ENCODE peak calls at places on chromosomes 6 and 20, in five cellular contexts. X is heart left ventricle, G is BJ, O is GM06990, L is HCT116. P is an unnamed sample.
A peak's percentile ranks its signal among the peaks of the same experiment; 100 is the strongest.

GRCh38 chr6:146594495-146594894 is 4.3 kb upstream of the ADGB start:
- DNase-seq in X (no peak), G (no peak), O (no peak), L (no peak), P (no peak)

GRCh38 chr6:130111031-130111430 is 92.7 kb downstream of the L3MBTL3 start:
- DNase-seq in X (no peak), G (no peak), O (no peak), L (no peak), P (no peak)

GRCh38 chr6:89794324-89794723 is 25.3 kb downstream of the MDN1 start:
- DNase-seq in X (no peak), G (no peak), O (peak; percentile 38), L (no peak), P (no peak)

GRCh38 chr6:57276946-57277345 is 40.5 kb upstream of the PRIM2 start:
- DNase-seq in X (no peak), G (no peak), O (no peak), L (no peak), P (no peak)

GRCh38 chr6:111687652-111688051 is 82.0 kb upstream of the TRAF3IP2 start:
- DNase-seq in X (no peak), G (no peak), O (no peak), L (no peak), P (no peak)

GRCh38 chr20:58717278-58718091 is 24.9 kb downstream of the NPEPL1 start:
- DNase-seq in X (peak; percentile 15), G (no peak), O (no peak), L (no peak), P (no peak)

GRCh38 chr20:33674294-33675126 is at the start of gene NECAB3:
- DNase-seq in X (peak; percentile 89), G (no peak), O (peak; percentile 79), L (no peak), P (no peak)

GRCh38 chr20:46592580-46593362 is 42.3 kb upstream of the OCSTAMP start:
- DNase-seq in X (no peak), G (no peak), O (no peak), L (peak; percentile 19), P (no peak)

GRCh38 chr6:54014440-54014839 is 96.8 kb upstream of the MLIP start:
- DNase-seq in X (no peak), G (no peak), O (no peak), L (no peak), P (no peak)

GRCh38 chr6:2183235-2183634 is 62.2 kb downstream of the GMDS start:
- DNase-seq in X (no peak), G (no peak), O (no peak), L (no peak), P (no peak)

GRCh38 chr20:33675127-33675954 is 1.1 kb upstream of the NECAB3 start:
- DNase-seq in X (no peak), G (no peak), O (no peak), L (no peak), P (no peak)

GRCh38 chr6:15653581-15653980 is 9.2 kb downstream of the DTNBP1 start:
- DNase-seq in X (no peak), G (no peak), O (no peak), L (no peak), P (no peak)

GRCh38 chr20:63082308-63082938 is 75.7 kb upstream of the BHLHE23 start:
- DNase-seq in X (peak; percentile 37), G (no peak), O (no peak), L (no peak), P (no peak)

GRCh38 chr20:4835244-4836177 is 113.8 kb downstream of the PRND start:
- DNase-seq in X (peak; percentile 66), G (no peak), O (no peak), L (no peak), P (no peak)

GRCh38 chr6:110039996-110040383 is 61.9 kb downstream of the GPR6 start:
- DNase-seq in X (no peak), G (no peak), O (peak; percentile 70), L (peak; percentile 32), P (no peak)

GRCh38 chr6:91713911-91714310 is 1127.0 kb upstream of the MAP3K7 start:
- DNase-seq in X (no peak), G (no peak), O (no peak), L (no peak), P (no peak)

GRCh38 chr6:13402711-13403110 is 74.4 kb upstream of the TBC1D7 start:
- DNase-seq in X (no peak), G (no peak), O (no peak), L (no peak), P (no peak)

GRCh38 chr20:22728146-22728745 is 143.9 kb upstream of the FOXA2 start:
- DNase-seq in X (no peak), G (no peak), O (no peak), L (no peak), P (no peak)

GRCh38 chr6:151160869-151161268 is 78.9 kb upstream of the AKAP12 start:
- DNase-seq in X (no peak), G (no peak), O (no peak), L (no peak), P (no peak)

GRCh38 chr6:28988536-28989415 is 16.3 kb downstream of the ZNF311 start:
- DNase-seq in X (peak; percentile 61), G (no peak), O (peak; percentile 84), L (peak; percentile 73), P (no peak)

GRCh38 chr6:169528755-169529154 is 173.1 kb downstream of the WDR27 start:
- DNase-seq in X (no peak), G (no peak), O (no peak), L (no peak), P (peak; percentile 23)

GRCh38 chr20:50193169-50193850 is 2.7 kb downstream of the CEBPB start:
- DNase-seq in X (no peak), G (no peak), O (no peak), L (no peak), P (no peak)

GRCh38 chr6:158356586-158357546 is 44.6 kb downstream of the TULP4 start:
- DNase-seq in X (no peak), G (no peak), O (no peak), L (no peak), P (no peak)

DNA sequence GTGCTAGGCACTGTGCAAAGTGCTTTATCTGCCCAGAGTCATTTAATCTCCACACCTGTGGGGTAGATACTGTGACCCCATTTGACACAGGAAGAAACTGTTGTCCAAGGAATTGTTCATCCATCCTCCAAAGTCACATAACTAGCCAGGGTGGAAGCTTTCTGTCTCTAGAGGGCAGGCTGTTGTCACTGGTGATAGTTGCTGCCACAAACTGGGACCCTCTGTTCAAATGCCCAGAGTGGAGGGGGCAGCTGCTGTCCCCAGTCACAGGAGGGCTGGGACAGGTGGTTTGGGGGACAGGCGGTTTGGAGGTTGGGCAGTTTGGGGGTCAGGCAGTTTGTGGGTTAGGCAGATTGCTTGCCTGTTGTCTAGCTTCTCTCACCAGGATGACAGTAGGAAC is 16.1 kb upstream of the TMEM242 start:
- DNase-seq in X (no peak), G (no peak), O (no peak), L (no peak), P (no peak)
- TF ChIP-seq CTCF in X (no peak), G (no peak), O (peak; percentile 28), L (peak; percentile 21), P (peak; percentile 17)

GRCh38 chr20:47705497-47705856 is 79.8 kb downstream of the SULF2 start:
- DNase-seq in X (no peak), G (no peak), O (no peak), L (no peak), P (no peak)

GRCh38 chr20:47701612-47702011 is 83.7 kb downstream of the SULF2 start:
- DNase-seq in X (no peak), G (peak; percentile 95), O (no peak), L (no peak), P (no peak)

GRCh38 chr20:47703748-47704147 is 81.5 kb downstream of the SULF2 start:
- DNase-seq in X (no peak), G (no peak), O (no peak), L (no peak), P (no peak)

GRCh38 chr20:47706345-47706744 is 78.9 kb downstream of the SULF2 start:
- DNase-seq in X (no peak), G (no peak), O (no peak), L (no peak), P (no peak)

DNA sequence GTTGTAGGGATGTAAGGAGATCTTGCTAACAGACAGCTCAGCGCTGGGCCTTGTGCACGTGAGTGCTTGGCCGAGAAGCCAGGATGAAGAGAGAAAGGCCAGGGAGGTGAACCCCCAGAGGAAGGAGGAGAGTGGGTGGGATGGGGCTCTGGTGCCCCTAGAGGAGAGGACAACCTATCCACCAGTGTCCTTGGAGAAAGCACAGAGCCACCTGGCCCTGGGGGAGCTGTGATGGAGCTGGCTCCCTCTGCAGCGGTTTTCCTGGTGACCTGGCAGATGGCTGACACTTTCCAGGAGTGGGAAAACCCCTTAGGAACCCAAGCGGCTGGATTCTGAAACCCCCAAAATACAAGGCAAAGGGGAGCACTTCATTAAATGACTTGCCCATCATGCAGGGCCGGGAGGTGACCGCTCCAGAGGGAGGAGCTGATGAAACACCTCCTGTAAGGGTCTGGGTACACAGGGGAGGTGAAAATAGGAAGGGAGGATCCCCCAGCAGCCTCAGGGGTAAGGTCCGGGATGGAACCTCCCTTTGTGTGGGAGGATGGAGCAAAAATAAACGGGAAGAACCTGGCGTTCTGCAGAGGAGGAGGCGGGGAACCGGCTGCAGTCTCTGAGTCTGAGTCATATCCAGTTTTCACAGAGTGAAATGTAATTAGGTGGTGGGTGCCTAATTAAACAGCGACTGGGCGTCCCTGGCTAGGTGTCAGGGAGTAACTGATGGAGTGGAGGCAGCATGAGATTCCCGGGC is 80.4 kb downstream of the SULF2 start:
- DNase-seq in X (peak; percentile 61), G (no peak), O (no peak), L (no peak), P (no peak)
- TF ChIP-seq CTCF in X (no peak), G (no peak), O (no peak), L (no peak), P (no peak)

DNA sequence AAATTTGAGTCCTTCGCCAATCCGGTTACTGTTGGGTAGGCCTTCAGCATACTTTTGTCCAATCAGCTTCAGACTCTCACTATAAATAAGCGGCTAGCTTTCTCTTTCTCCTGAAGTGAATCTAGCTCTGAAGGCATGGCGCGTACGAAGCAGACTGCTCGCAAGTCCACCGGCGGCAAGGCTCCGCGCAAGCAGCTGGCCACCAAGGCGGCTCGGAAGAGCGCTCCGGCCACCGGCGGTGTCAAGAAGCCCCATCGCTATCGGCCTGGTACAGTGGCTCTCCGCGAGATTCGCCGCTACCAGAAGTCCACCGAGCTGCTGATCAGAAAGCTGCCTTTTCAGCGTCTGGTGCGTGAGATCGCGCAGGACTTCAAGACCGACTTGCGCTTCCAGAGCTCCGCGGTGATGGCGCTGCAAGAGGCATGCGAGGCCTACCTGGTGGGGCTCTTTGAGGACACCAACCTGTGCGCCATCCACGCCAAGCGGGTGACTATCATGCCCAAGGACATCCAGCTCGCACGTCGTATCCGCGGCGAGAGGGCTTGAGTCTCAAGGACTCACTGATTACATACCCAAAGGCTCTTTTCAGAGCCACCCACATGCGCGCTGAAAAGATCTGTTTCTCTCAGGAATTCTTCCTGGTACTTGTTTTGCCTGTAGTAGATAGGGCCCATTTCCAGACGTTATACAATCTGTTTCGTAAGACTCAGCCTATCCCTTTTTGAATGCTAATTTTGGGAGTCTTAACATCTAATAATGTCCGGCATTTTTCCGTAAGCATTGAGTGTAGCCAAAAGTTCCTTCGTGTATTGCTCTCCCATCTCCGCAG is 102.0 kb downstream of the OR2B2 start:
- DNase-seq in X (peak; percentile 73), G (peak; percentile 92), O (peak; percentile 97), L (peak; percentile 97), P (peak; percentile 97)
- TF ChIP-seq CTCF in X (no peak), G (peak; percentile 28), O (no peak), L (no peak), P (peak; percentile 29)

DNA sequence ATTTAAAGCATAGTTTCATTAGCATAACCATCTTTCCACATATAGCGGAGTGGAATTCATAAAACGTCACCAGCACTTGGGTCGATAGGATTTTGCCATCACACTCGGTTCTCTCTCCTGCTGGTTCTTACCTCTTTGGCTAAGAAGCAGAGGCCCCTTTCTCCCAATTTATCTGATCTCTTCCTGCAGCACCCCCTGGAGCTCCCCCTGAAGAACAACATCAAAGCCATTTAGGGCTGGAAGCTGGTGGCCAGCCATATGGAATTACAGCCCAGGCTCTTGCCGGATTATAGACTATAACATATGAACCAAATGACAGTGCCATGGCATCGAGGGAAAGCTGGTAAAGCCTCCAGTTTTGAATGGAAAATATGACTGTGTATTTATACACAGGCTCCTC is 6.4 kb upstream of the KIF6 start:
- DNase-seq in X (no peak), G (no peak), O (no peak), L (no peak), P (no peak)
- TF ChIP-seq CTCF in X (no peak), G (no peak), O (no peak), L (no peak), P (no peak)

P was measured in LNCaP clone FGC.